ENCODE peak calls at places on chromosomes 16 and 17, in seven cellular contexts. One of them, this sample, is unnamed.
A peak's percentile ranks its signal among the peaks of the same experiment; 100 is the strongest.

GRCh38 chr16:22861585-22861984 is 47.6 kb downstream of the HS3ST2 start:
- DNase-seq in endothelial cell: no peak
- DNase-seq in osteoblast: peak; percentile 41
- DNase-seq in tibial artery: no peak
- DNase-seq in A549: no peak
- DNase-seq in mesothelial cell of epicardium: no peak
- DNase-seq in HFFc6: no peak
- DNase-seq in this sample: no peak

GRCh38 chr16:48194828-48195566 is 39.2 kb upstream of the ABCC12 start:
- DNase-seq in endothelial cell: no peak
- DNase-seq in osteoblast: no peak
- DNase-seq in tibial artery: peak; percentile 20
- DNase-seq in A549: peak; percentile 54
- DNase-seq in mesothelial cell of epicardium: no peak
- DNase-seq in HFFc6: no peak
- DNase-seq in this sample: no peak

GRCh38 chr17:36728030-36728991 is 126.9 kb downstream of the MRM1 start:
- DNase-seq in endothelial cell: no peak
- DNase-seq in osteoblast: no peak
- DNase-seq in tibial artery: no peak
- DNase-seq in A549: no peak
- DNase-seq in mesothelial cell of epicardium: no peak
- DNase-seq in HFFc6: no peak
- DNase-seq in this sample: no peak

GRCh38 chr16:86772231-86772510 is 193.8 kb downstream of the FOXL1 start:
- DNase-seq in endothelial cell: no peak
- DNase-seq in osteoblast: peak; percentile 89
- DNase-seq in tibial artery: no peak
- DNase-seq in A549: no peak
- DNase-seq in mesothelial cell of epicardium: no peak
- DNase-seq in HFFc6: peak; percentile 82
- DNase-seq in this sample: no peak

GRCh38 chr16:11183035-11183812 is 72.8 kb downstream of the SOCS1 start:
- DNase-seq in endothelial cell: no peak
- DNase-seq in osteoblast: peak; percentile 60
- DNase-seq in tibial artery: no peak
- DNase-seq in A549: no peak
- DNase-seq in mesothelial cell of epicardium: no peak
- DNase-seq in HFFc6: no peak
- DNase-seq in this sample: peak; percentile 92

GRCh38 chr17:74759941-74760340 is 11.5 kb downstream of the NHERF1 start:
- DNase-seq in endothelial cell: no peak
- DNase-seq in osteoblast: peak; percentile 66
- DNase-seq in tibial artery: no peak
- DNase-seq in A549: no peak
- DNase-seq in mesothelial cell of epicardium: peak; percentile 68
- DNase-seq in HFFc6: no peak
- DNase-seq in this sample: peak; percentile 86

GRCh38 chr16:81564368-81565060 is 119.9 kb downstream of the CMIP start:
- DNase-seq in endothelial cell: no peak
- DNase-seq in osteoblast: peak; percentile 89
- DNase-seq in tibial artery: no peak
- DNase-seq in A549: no peak
- DNase-seq in mesothelial cell of epicardium: no peak
- DNase-seq in HFFc6: no peak
- DNase-seq in this sample: no peak

GRCh38 chr17:55577687-55578086 is 66.4 kb upstream of the SMIM36 start:
- DNase-seq in endothelial cell: no peak
- DNase-seq in osteoblast: no peak
- DNase-seq in tibial artery: no peak
- DNase-seq in A549: no peak
- DNase-seq in mesothelial cell of epicardium: no peak
- DNase-seq in HFFc6: no peak
- DNase-seq in this sample: no peak

GRCh38 chr16:69554495-69554894 is 11.3 kb upstream of the NFAT5 start:
- DNase-seq in endothelial cell: no peak
- DNase-seq in osteoblast: no peak
- DNase-seq in tibial artery: no peak
- DNase-seq in A549: no peak
- DNase-seq in mesothelial cell of epicardium: no peak
- DNase-seq in HFFc6: no peak
- DNase-seq in this sample: no peak

GRCh38 chr16:70577256-70577698 is 53.7 kb downstream of the SF3B3 start:
- DNase-seq in endothelial cell: no peak
- DNase-seq in osteoblast: peak; percentile 92
- DNase-seq in tibial artery: peak; percentile 91
- DNase-seq in A549: no peak
- DNase-seq in mesothelial cell of epicardium: no peak
- DNase-seq in HFFc6: peak; percentile 76
- DNase-seq in this sample: peak; percentile 83

GRCh38 chr16:86362155-86362849 is 148.0 kb upstream of the FOXF1 start:
- DNase-seq in endothelial cell: no peak
- DNase-seq in osteoblast: no peak
- DNase-seq in tibial artery: no peak
- DNase-seq in A549: no peak
- DNase-seq in mesothelial cell of epicardium: no peak
- DNase-seq in HFFc6: peak; percentile 25
- DNase-seq in this sample: peak; percentile 4

GRCh38 chr16:4319454-4319853 is 3.6 kb downstream of the GLIS2 start:
- DNase-seq in endothelial cell: no peak
- DNase-seq in osteoblast: peak; percentile 94
- DNase-seq in tibial artery: peak; percentile 85
- DNase-seq in A549: no peak
- DNase-seq in mesothelial cell of epicardium: no peak
- DNase-seq in HFFc6: no peak
- DNase-seq in this sample: no peak

DNA sequence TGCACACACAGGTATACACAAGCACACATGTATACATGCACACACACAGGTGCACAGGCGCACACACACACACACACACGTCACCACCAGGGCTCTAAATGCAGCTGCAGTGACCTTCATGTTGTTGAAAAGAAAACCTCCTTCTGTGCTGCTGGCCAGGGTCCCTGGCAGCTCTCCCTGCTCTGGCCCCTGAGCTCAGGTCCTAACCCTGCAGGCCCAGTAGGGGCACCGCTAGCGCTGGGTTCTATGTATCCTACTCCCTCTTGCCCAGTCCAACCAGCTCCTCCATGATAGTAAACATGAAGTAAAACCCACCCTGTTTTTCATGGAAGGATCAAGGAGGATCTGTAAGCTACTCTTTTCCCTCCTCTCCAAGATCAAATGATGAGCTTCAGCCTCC is 172.8 kb downstream of the RBFOX3 start:
- DNase-seq in endothelial cell: no peak
- DNase-seq in osteoblast: no peak
- DNase-seq in tibial artery: no peak
- DNase-seq in A549: no peak
- DNase-seq in mesothelial cell of epicardium: no peak
- DNase-seq in HFFc6: no peak
- DNase-seq in this sample: no peak
- TF ChIP-seq CTCF in endothelial cell: no peak
- TF ChIP-seq CTCF in osteoblast: no peak
- TF ChIP-seq CTCF in tibial artery: no peak
- TF ChIP-seq CTCF in A549: no peak
- TF ChIP-seq CTCF in mesothelial cell of epicardium: no peak
- TF ChIP-seq CTCF in HFFc6: no peak
- TF ChIP-seq CTCF in this sample: no peak

GRCh38 chr17:14201595-14201994 is 35.1 kb downstream of the CDRT15 start:
- DNase-seq in endothelial cell: no peak
- DNase-seq in osteoblast: no peak
- DNase-seq in tibial artery: no peak
- DNase-seq in A549: no peak
- DNase-seq in mesothelial cell of epicardium: no peak
- DNase-seq in HFFc6: no peak
- DNase-seq in this sample: no peak

GRCh38 chr17:14204546-14204945 is 32.1 kb downstream of the CDRT15 start:
- DNase-seq in endothelial cell: no peak
- DNase-seq in osteoblast: no peak
- DNase-seq in tibial artery: no peak
- DNase-seq in A549: no peak
- DNase-seq in mesothelial cell of epicardium: no peak
- DNase-seq in HFFc6: no peak
- DNase-seq in this sample: no peak

GRCh38 chr17:14204084-14204483 is 32.6 kb downstream of the CDRT15 start:
- DNase-seq in endothelial cell: no peak
- DNase-seq in osteoblast: no peak
- DNase-seq in tibial artery: no peak
- DNase-seq in A549: no peak
- DNase-seq in mesothelial cell of epicardium: no peak
- DNase-seq in HFFc6: no peak
- DNase-seq in this sample: no peak

GRCh38 chr17:14202388-14203166 is 34.1 kb downstream of the CDRT15 start:
- DNase-seq in endothelial cell: no peak
- DNase-seq in osteoblast: no peak
- DNase-seq in tibial artery: no peak
- DNase-seq in A549: no peak
- DNase-seq in mesothelial cell of epicardium: no peak
- DNase-seq in HFFc6: no peak
- DNase-seq in this sample: no peak

GRCh38 chr17:14203392-14203791 is 33.3 kb downstream of the CDRT15 start:
- DNase-seq in endothelial cell: no peak
- DNase-seq in osteoblast: no peak
- DNase-seq in tibial artery: no peak
- DNase-seq in A549: no peak
- DNase-seq in mesothelial cell of epicardium: no peak
- DNase-seq in HFFc6: no peak
- DNase-seq in this sample: no peak
- TF ChIP-seq CTCF in endothelial cell: no peak
- TF ChIP-seq CTCF in osteoblast: peak; percentile 39
- TF ChIP-seq CTCF in tibial artery: no peak
- TF ChIP-seq CTCF in A549: peak; percentile 6
- TF ChIP-seq CTCF in mesothelial cell of epicardium: peak; percentile 15
- TF ChIP-seq CTCF in HFFc6: peak; percentile 59
- TF ChIP-seq CTCF in this sample: peak; percentile 62

GRCh38 chr17:27868565-27868964 is 24.6 kb downstream of the LYRM9 start:
- DNase-seq in endothelial cell: no peak
- DNase-seq in osteoblast: no peak
- DNase-seq in tibial artery: no peak
- DNase-seq in A549: no peak
- DNase-seq in mesothelial cell of epicardium: no peak
- DNase-seq in HFFc6: no peak
- DNase-seq in this sample: no peak
- TF ChIP-seq CTCF in endothelial cell: no peak
- TF ChIP-seq CTCF in osteoblast: no peak
- TF ChIP-seq CTCF in tibial artery: no peak
- TF ChIP-seq CTCF in A549: no peak
- TF ChIP-seq CTCF in mesothelial cell of epicardium: no peak
- TF ChIP-seq CTCF in HFFc6: no peak
- TF ChIP-seq CTCF in this sample: no peak

DNA sequence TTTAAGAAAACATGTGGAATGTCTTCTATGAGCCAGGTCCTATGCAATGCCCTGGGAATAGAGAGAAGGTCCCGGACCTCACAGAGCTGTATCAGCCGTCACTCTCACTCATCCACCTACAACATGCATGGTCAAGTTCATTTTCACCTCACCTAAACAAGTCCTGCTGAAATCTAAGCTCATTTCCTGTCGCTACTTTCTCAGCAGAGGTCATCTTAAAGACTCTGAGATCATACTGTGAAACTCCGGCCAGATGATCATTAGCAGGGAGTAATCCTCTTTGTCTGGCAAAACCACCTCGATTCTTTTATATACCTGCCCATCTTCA is 66.2 kb upstream of the LYRM9 start:
- DNase-seq in endothelial cell: no peak
- DNase-seq in osteoblast: no peak
- DNase-seq in tibial artery: no peak
- DNase-seq in A549: no peak
- DNase-seq in mesothelial cell of epicardium: no peak
- DNase-seq in HFFc6: no peak
- DNase-seq in this sample: no peak
- TF ChIP-seq CTCF in endothelial cell: no peak
- TF ChIP-seq CTCF in osteoblast: no peak
- TF ChIP-seq CTCF in tibial artery: no peak
- TF ChIP-seq CTCF in A549: no peak
- TF ChIP-seq CTCF in mesothelial cell of epicardium: no peak
- TF ChIP-seq CTCF in HFFc6: no peak
- TF ChIP-seq CTCF in this sample: no peak

GRCh38 chr17:67800495-67800928 is 24.8 kb upstream of the BPTF start:
- DNase-seq in endothelial cell: peak; percentile 82
- DNase-seq in osteoblast: peak; percentile 93
- DNase-seq in tibial artery: peak; percentile 80
- DNase-seq in A549: peak; percentile 86
- DNase-seq in mesothelial cell of epicardium: peak; percentile 39
- DNase-seq in HFFc6: peak; percentile 72
- DNase-seq in this sample: no peak

DNA sequence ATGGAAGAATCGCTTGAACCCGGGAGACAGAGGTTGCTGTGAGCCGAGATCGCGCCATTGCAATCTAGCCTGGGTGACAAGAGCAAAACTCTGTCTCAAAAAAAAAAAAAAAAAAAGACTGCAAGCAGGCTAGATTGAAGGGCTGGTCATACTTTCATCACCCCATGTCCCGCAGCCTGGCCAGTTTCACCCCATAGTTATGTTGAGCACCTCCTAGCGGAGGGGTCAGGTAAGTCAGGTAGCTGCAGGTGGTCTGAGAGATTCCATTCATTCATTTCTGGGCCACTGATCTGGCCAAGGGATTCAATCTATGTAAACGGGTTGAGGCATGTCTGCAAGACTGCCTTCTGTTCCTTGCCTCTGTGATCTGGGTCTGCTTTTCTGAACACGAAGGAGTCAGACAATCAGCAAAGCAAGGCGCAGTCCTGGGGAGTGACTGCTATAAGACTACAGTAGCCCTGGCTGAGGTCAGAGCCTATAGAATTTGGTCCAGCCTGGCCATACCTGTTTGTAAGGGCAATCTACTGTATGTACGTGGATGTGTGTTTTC is 23.6 kb upstream of the BPTF start:
- DNase-seq in endothelial cell: no peak
- DNase-seq in osteoblast: no peak
- DNase-seq in tibial artery: no peak
- DNase-seq in A549: peak; percentile 17
- DNase-seq in mesothelial cell of epicardium: no peak
- DNase-seq in HFFc6: no peak
- DNase-seq in this sample: no peak
- TF ChIP-seq CTCF in endothelial cell: no peak
- TF ChIP-seq CTCF in osteoblast: no peak
- TF ChIP-seq CTCF in tibial artery: no peak
- TF ChIP-seq CTCF in A549: no peak
- TF ChIP-seq CTCF in mesothelial cell of epicardium: no peak
- TF ChIP-seq CTCF in HFFc6: peak; percentile 41
- TF ChIP-seq CTCF in this sample: no peak

GRCh38 chr16:67326472-67327309 is at the start of the genes KCTD19 and LRRC36:
- DNase-seq in endothelial cell: peak; percentile 99
- DNase-seq in osteoblast: peak; percentile 93
- DNase-seq in tibial artery: peak; percentile 69
- DNase-seq in A549: peak; percentile 80
- DNase-seq in mesothelial cell of epicardium: peak; percentile 74
- DNase-seq in HFFc6: no peak
- DNase-seq in this sample: no peak
- TF ChIP-seq CTCF in endothelial cell: peak; percentile 48
- TF ChIP-seq CTCF in osteoblast: peak; percentile 35
- TF ChIP-seq CTCF in tibial artery: no peak
- TF ChIP-seq CTCF in A549: peak; percentile 62
- TF ChIP-seq CTCF in mesothelial cell of epicardium: no peak
- TF ChIP-seq CTCF in HFFc6: peak; percentile 51
- TF ChIP-seq CTCF in this sample: peak; percentile 74